ENCODE peak calls at places on chromosomes 2 and 18, in nine cellular contexts. Y is lower lobe of right lung; D is iPS-NIHi11; G is fibroblast of gingiva; B is stimulated activated CD4-positive, alpha-beta T cell treated with anti-CD3 and anti-CD28 coated beads, Interleukin-15, amount 100 ng/mL, for 1 hour; Z is activated CD8-positive, alpha-beta memory T cell treated with anti-CD3 and anti-CD28 coated beads for 48 hours; C is SW480; R is COLO829; K is HCT116. X is an unnamed sample.
A peak's percentile ranks its signal among the peaks of the same experiment; 100 is the strongest.

GRCh38 chr2:197130318-197130717 is 180.3 kb downstream of the ANKRD44 start:
- DNase-seq in B (no peak), Y (no peak), R (no peak), G (no peak), Z (no peak), C (no peak), K (no peak), D (no peak), X (no peak)

GRCh38 chr2:109699646-109700045 is 85.5 kb downstream of the SOWAHC start:
- DNase-seq in K (no peak), G (no peak), Z (no peak), D (no peak), R (no peak), C (no peak), B (no peak), Y (no peak), X (no peak)

GRCh38 chr18:8847066-8847755 is 141.9 kb downstream of the MTCL1 start:
- DNase-seq in R (no peak), G (no peak), B (no peak), D (no peak), Z (no peak), Y (no peak), C (no peak), K (no peak), X (no peak)

GRCh38 chr2:134639265-134639664 is 79.5 kb downstream of the TMEM163 start:
- DNase-seq in B (no peak), G (no peak), Y (no peak), K (no peak), Z (no peak), C (no peak), D (no peak), R (no peak), X (no peak)

GRCh38 chr2:120589782-120590608 is 145.7 kb upstream of the GLI2 start:
- DNase-seq in C (peak; percentile 69), K (no peak), G (peak; percentile 97), Z (no peak), Y (no peak), D (no peak), B (no peak), R (peak; percentile 63), X (no peak)

GRCh38 chr2:159230145-159230877 is 56.2 kb downstream of the WDSUB1 start:
- DNase-seq in Z (no peak), D (no peak), C (no peak), G (no peak), K (no peak), B (no peak), Y (no peak), R (no peak), X (no peak)

GRCh38 chr2:3778841-3779505 is 75.6 kb downstream of the DCDC2C start:
- DNase-seq in D (no peak), Z (no peak), G (no peak), Y (no peak), B (no peak), K (no peak), R (no peak), C (no peak), X (no peak)

GRCh38 chr18:39839782-39840181 is 2115.3 kb upstream of the PIK3C3 start:
- DNase-seq in G (no peak), K (no peak), Y (no peak), B (no peak), D (no peak), R (no peak), Z (no peak), C (no peak), X (no peak)

GRCh38 chr2:47339745-47340541 is 63.0 kb upstream of the MSH2 start:
- DNase-seq in B (no peak), G (peak; percentile 17), Z (no peak), D (no peak), R (no peak), Y (no peak), K (peak; percentile 92), C (no peak), X (no peak)

GRCh38 chr2:161416633-161417427 is 733 bp downstream of the TBR1 start:
- DNase-seq in D (no peak), Y (no peak), Z (no peak), C (no peak), K (no peak), R (no peak), B (no peak), G (no peak), X (no peak)